ENCODE peak calls at places on chromosomes 6 and 20, in seven cellular contexts. One of them, this sample, is unnamed.

GRCh38 chr6:6654599-6655575 is 66.4 kb downstream of the LY86 start:
- DNase-seq in NCI-H1105: no peak
- DNase-seq in T-helper 17 cell: no peak
- DNase-seq in cardiac muscle cell: peak
- DNase-seq in activated naive CD4-positive, alpha-beta T cell: no peak
- DNase-seq in naive thymus-derived CD8-positive, alpha-beta T cell: no peak
- DNase-seq in fibroblast of mammary gland: no peak
- DNase-seq in this sample: no peak

GRCh38 chr6:144466716-144467115 is 181.6 kb downstream of the UTRN start:
- DNase-seq in activated naive CD4-positive, alpha-beta T cell: no peak
- DNase-seq in T-helper 17 cell: no peak
- DNase-seq in NCI-H1105: no peak
- DNase-seq in cardiac muscle cell: no peak
- DNase-seq in naive thymus-derived CD8-positive, alpha-beta T cell: no peak
- DNase-seq in fibroblast of mammary gland: no peak
- DNase-seq in this sample: no peak

GRCh38 chr6:41367700-41368099 is 32.3 kb downstream of the NCR2 start:
- DNase-seq in fibroblast of mammary gland: peak
- DNase-seq in NCI-H1105: peak
- DNase-seq in T-helper 17 cell: no peak
- DNase-seq in naive thymus-derived CD8-positive, alpha-beta T cell: no peak
- DNase-seq in activated naive CD4-positive, alpha-beta T cell: no peak
- DNase-seq in cardiac muscle cell: peak
- DNase-seq in this sample: no peak

GRCh38 chr6:20686142-20686541 is 151.9 kb downstream of the CDKAL1 start:
- DNase-seq in cardiac muscle cell: no peak
- DNase-seq in T-helper 17 cell: no peak
- DNase-seq in activated naive CD4-positive, alpha-beta T cell: no peak
- DNase-seq in naive thymus-derived CD8-positive, alpha-beta T cell: no peak
- DNase-seq in fibroblast of mammary gland: no peak
- DNase-seq in NCI-H1105: peak
- DNase-seq in this sample: no peak

GRCh38 chr6:44268095-44268628 is 2.1 kb upstream of the TMEM151B start:
- DNase-seq in activated naive CD4-positive, alpha-beta T cell: no peak
- DNase-seq in cardiac muscle cell: peak
- DNase-seq in fibroblast of mammary gland: peak
- DNase-seq in T-helper 17 cell: peak
- DNase-seq in NCI-H1105: peak
- DNase-seq in naive thymus-derived CD8-positive, alpha-beta T cell: no peak
- DNase-seq in this sample: peak

GRCh38 chr6:14406616-14407343 is 289.2 kb downstream of the CD83 start:
- DNase-seq in cardiac muscle cell: no peak
- DNase-seq in T-helper 17 cell: no peak
- DNase-seq in naive thymus-derived CD8-positive, alpha-beta T cell: no peak
- DNase-seq in fibroblast of mammary gland: no peak
- DNase-seq in activated naive CD4-positive, alpha-beta T cell: no peak
- DNase-seq in NCI-H1105: no peak
- DNase-seq in this sample: no peak

GRCh38 chr6:19734061-19734460 is 103.1 kb upstream of the ID4 start:
- DNase-seq in naive thymus-derived CD8-positive, alpha-beta T cell: no peak
- DNase-seq in T-helper 17 cell: no peak
- DNase-seq in cardiac muscle cell: no peak
- DNase-seq in activated naive CD4-positive, alpha-beta T cell: no peak
- DNase-seq in fibroblast of mammary gland: peak
- DNase-seq in NCI-H1105: no peak
- DNase-seq in this sample: no peak

GRCh38 chr6:123415844-123416468 is 220.8 kb downstream of the TRDN start:
- DNase-seq in activated naive CD4-positive, alpha-beta T cell: no peak
- DNase-seq in T-helper 17 cell: no peak
- DNase-seq in cardiac muscle cell: peak
- DNase-seq in NCI-H1105: peak
- DNase-seq in naive thymus-derived CD8-positive, alpha-beta T cell: no peak
- DNase-seq in fibroblast of mammary gland: peak
- DNase-seq in this sample: no peak

GRCh38 chr20:40192083-40192482 is 497.0 kb downstream of the MAFB start:
- DNase-seq in cardiac muscle cell: no peak
- DNase-seq in activated naive CD4-positive, alpha-beta T cell: no peak
- DNase-seq in naive thymus-derived CD8-positive, alpha-beta T cell: no peak
- DNase-seq in NCI-H1105: no peak
- DNase-seq in T-helper 17 cell: no peak
- DNase-seq in fibroblast of mammary gland: no peak
- DNase-seq in this sample: no peak

GRCh38 chr6:5053038-5053437 is 32.1 kb upstream of the PPP1R3G start:
- DNase-seq in NCI-H1105: no peak
- DNase-seq in activated naive CD4-positive, alpha-beta T cell: no peak
- DNase-seq in naive thymus-derived CD8-positive, alpha-beta T cell: no peak
- DNase-seq in fibroblast of mammary gland: peak
- DNase-seq in cardiac muscle cell: peak
- DNase-seq in T-helper 17 cell: no peak
- DNase-seq in this sample: no peak

GRCh38 chr20:50298554-50299324 is 108.1 kb downstream of the CEBPB start:
- DNase-seq in fibroblast of mammary gland: peak
- DNase-seq in T-helper 17 cell: no peak
- DNase-seq in activated naive CD4-positive, alpha-beta T cell: no peak
- DNase-seq in naive thymus-derived CD8-positive, alpha-beta T cell: no peak
- DNase-seq in NCI-H1105: no peak
- DNase-seq in cardiac muscle cell: no peak
- DNase-seq in this sample: no peak

GRCh38 chr20:10666221-10667076 is 7.3 kb downstream of the JAG1 start:
- DNase-seq in cardiac muscle cell: no peak
- DNase-seq in T-helper 17 cell: no peak
- DNase-seq in activated naive CD4-positive, alpha-beta T cell: no peak
- DNase-seq in naive thymus-derived CD8-positive, alpha-beta T cell: no peak
- DNase-seq in fibroblast of mammary gland: no peak
- DNase-seq in NCI-H1105: no peak
- DNase-seq in this sample: no peak

GRCh38 chr6:56699066-56699654 is 56.5 kb upstream of the DST start:
- DNase-seq in NCI-H1105: peak
- DNase-seq in activated naive CD4-positive, alpha-beta T cell: no peak
- DNase-seq in fibroblast of mammary gland: peak
- DNase-seq in cardiac muscle cell: peak
- DNase-seq in T-helper 17 cell: no peak
- DNase-seq in naive thymus-derived CD8-positive, alpha-beta T cell: no peak
- DNase-seq in this sample: no peak

GRCh38 chr6:3518356-3518841 is 61.5 kb upstream of the SLC22A23 start:
- DNase-seq in T-helper 17 cell: no peak
- DNase-seq in activated naive CD4-positive, alpha-beta T cell: no peak
- DNase-seq in fibroblast of mammary gland: peak
- DNase-seq in naive thymus-derived CD8-positive, alpha-beta T cell: no peak
- DNase-seq in NCI-H1105: no peak
- DNase-seq in cardiac muscle cell: peak
- DNase-seq in this sample: no peak

GRCh38 chr6:83221302-83221701 is 28.1 kb downstream of the RWDD2A start:
- DNase-seq in cardiac muscle cell: peak
- DNase-seq in naive thymus-derived CD8-positive, alpha-beta T cell: no peak
- DNase-seq in activated naive CD4-positive, alpha-beta T cell: no peak
- DNase-seq in NCI-H1105: no peak
- DNase-seq in T-helper 17 cell: no peak
- DNase-seq in fibroblast of mammary gland: no peak
- DNase-seq in this sample: no peak

GRCh38 chr20:37200926-37201826 is 21.8 kb upstream of the MROH8 start:
- DNase-seq in NCI-H1105: no peak
- DNase-seq in cardiac muscle cell: no peak
- DNase-seq in fibroblast of mammary gland: peak
- DNase-seq in activated naive CD4-positive, alpha-beta T cell: no peak
- DNase-seq in T-helper 17 cell: no peak
- DNase-seq in naive thymus-derived CD8-positive, alpha-beta T cell: no peak
- DNase-seq in this sample: no peak

GRCh38 chr20:12638633-12639360 is 370.0 kb upstream of the SPTLC3 start:
- DNase-seq in T-helper 17 cell: no peak
- DNase-seq in fibroblast of mammary gland: no peak
- DNase-seq in NCI-H1105: no peak
- DNase-seq in naive thymus-derived CD8-positive, alpha-beta T cell: no peak
- DNase-seq in cardiac muscle cell: no peak
- DNase-seq in activated naive CD4-positive, alpha-beta T cell: no peak
- DNase-seq in this sample: no peak

GRCh38 chr20:45771182-45771759 is 20.4 kb downstream of the WFDC3 start:
- DNase-seq in T-helper 17 cell: peak
- DNase-seq in activated naive CD4-positive, alpha-beta T cell: peak
- DNase-seq in cardiac muscle cell: peak
- DNase-seq in NCI-H1105: peak
- DNase-seq in fibroblast of mammary gland: peak
- DNase-seq in naive thymus-derived CD8-positive, alpha-beta T cell: peak
- DNase-seq in this sample: peak

GRCh38 chr6:157019115-157019628 is 242.0 kb downstream of the ARID1B start:
- DNase-seq in activated naive CD4-positive, alpha-beta T cell: no peak
- DNase-seq in NCI-H1105: peak
- DNase-seq in cardiac muscle cell: no peak
- DNase-seq in naive thymus-derived CD8-positive, alpha-beta T cell: no peak
- DNase-seq in T-helper 17 cell: no peak
- DNase-seq in fibroblast of mammary gland: peak
- DNase-seq in this sample: no peak

GRCh38 chr20:55140631-55141030 is 665.2 kb downstream of the DOK5 start:
- DNase-seq in naive thymus-derived CD8-positive, alpha-beta T cell: no peak
- DNase-seq in T-helper 17 cell: no peak
- DNase-seq in cardiac muscle cell: no peak
- DNase-seq in NCI-H1105: peak
- DNase-seq in activated naive CD4-positive, alpha-beta T cell: no peak
- DNase-seq in fibroblast of mammary gland: no peak
- DNase-seq in this sample: no peak

GRCh38 chr20:51910202-51911050 is 108.1 kb upstream of the SALL4 start:
- DNase-seq in activated naive CD4-positive, alpha-beta T cell: no peak
- DNase-seq in naive thymus-derived CD8-positive, alpha-beta T cell: no peak
- DNase-seq in cardiac muscle cell: no peak
- DNase-seq in fibroblast of mammary gland: no peak
- DNase-seq in T-helper 17 cell: no peak
- DNase-seq in NCI-H1105: no peak
- DNase-seq in this sample: no peak

GRCh38 chr6:149233056-149233715 is 84.3 kb upstream of the TAB2 start:
- DNase-seq in T-helper 17 cell: peak
- DNase-seq in fibroblast of mammary gland: peak
- DNase-seq in cardiac muscle cell: peak
- DNase-seq in naive thymus-derived CD8-positive, alpha-beta T cell: no peak
- DNase-seq in activated naive CD4-positive, alpha-beta T cell: no peak
- DNase-seq in NCI-H1105: no peak
- DNase-seq in this sample: peak

GRCh38 chr6:150915868-150916267 is 50.4 kb downstream of the MTHFD1L start:
- DNase-seq in NCI-H1105: no peak
- DNase-seq in naive thymus-derived CD8-positive, alpha-beta T cell: no peak
- DNase-seq in T-helper 17 cell: no peak
- DNase-seq in activated naive CD4-positive, alpha-beta T cell: no peak
- DNase-seq in fibroblast of mammary gland: peak
- DNase-seq in cardiac muscle cell: peak
- DNase-seq in this sample: no peak

GRCh38 chr6:144296973-144297372 is 11.8 kb downstream of the UTRN start:
- DNase-seq in activated naive CD4-positive, alpha-beta T cell: no peak
- DNase-seq in NCI-H1105: no peak
- DNase-seq in naive thymus-derived CD8-positive, alpha-beta T cell: no peak
- DNase-seq in cardiac muscle cell: peak
- DNase-seq in fibroblast of mammary gland: no peak
- DNase-seq in T-helper 17 cell: no peak
- DNase-seq in this sample: no peak

GRCh38 chr6:83430606-83431544 is at the start of gene ME1:
- DNase-seq in naive thymus-derived CD8-positive, alpha-beta T cell: no peak
- DNase-seq in fibroblast of mammary gland: peak
- DNase-seq in NCI-H1105: no peak
- DNase-seq in cardiac muscle cell: peak
- DNase-seq in T-helper 17 cell: peak
- DNase-seq in activated naive CD4-positive, alpha-beta T cell: no peak
- DNase-seq in this sample: no peak

GRCh38 chr6:106512958-106513480 is 116.3 kb downstream of the RTN4IP1 start:
- DNase-seq in NCI-H1105: no peak
- DNase-seq in activated naive CD4-positive, alpha-beta T cell: no peak
- DNase-seq in T-helper 17 cell: no peak
- DNase-seq in fibroblast of mammary gland: peak
- DNase-seq in naive thymus-derived CD8-positive, alpha-beta T cell: no peak
- DNase-seq in cardiac muscle cell: no peak
- DNase-seq in this sample: no peak

GRCh38 chr20:1684872-1685271 is 27.3 kb upstream of the SIRPG start:
- DNase-seq in NCI-H1105: no peak
- DNase-seq in activated naive CD4-positive, alpha-beta T cell: no peak
- DNase-seq in fibroblast of mammary gland: no peak
- DNase-seq in T-helper 17 cell: no peak
- DNase-seq in naive thymus-derived CD8-positive, alpha-beta T cell: no peak
- DNase-seq in cardiac muscle cell: no peak
- DNase-seq in this sample: no peak

GRCh38 chr6:6915813-6916547 is 191.8 kb upstream of the RREB1 start:
- DNase-seq in NCI-H1105: no peak
- DNase-seq in fibroblast of mammary gland: peak
- DNase-seq in activated naive CD4-positive, alpha-beta T cell: no peak
- DNase-seq in cardiac muscle cell: peak
- DNase-seq in naive thymus-derived CD8-positive, alpha-beta T cell: no peak
- DNase-seq in T-helper 17 cell: no peak
- DNase-seq in this sample: no peak

GRCh38 chr20:38728237-38728761 is 4.0 kb downstream of the SLC32A1 start:
- DNase-seq in fibroblast of mammary gland: no peak
- DNase-seq in cardiac muscle cell: no peak
- DNase-seq in NCI-H1105: no peak
- DNase-seq in activated naive CD4-positive, alpha-beta T cell: no peak
- DNase-seq in naive thymus-derived CD8-positive, alpha-beta T cell: no peak
- DNase-seq in T-helper 17 cell: no peak
- DNase-seq in this sample: no peak

GRCh38 chr6:43496370-43497128 is 13.6 kb downstream of the LRRC73 start:
- DNase-seq in T-helper 17 cell: no peak
- DNase-seq in NCI-H1105: no peak
- DNase-seq in fibroblast of mammary gland: peak
- DNase-seq in activated naive CD4-positive, alpha-beta T cell: no peak
- DNase-seq in naive thymus-derived CD8-positive, alpha-beta T cell: no peak
- DNase-seq in cardiac muscle cell: peak
- DNase-seq in this sample: no peak

GRCh38 chr20:52313335-52313963 is 121.9 kb upstream of the ZFP64 start:
- DNase-seq in naive thymus-derived CD8-positive, alpha-beta T cell: no peak
- DNase-seq in cardiac muscle cell: peak
- DNase-seq in activated naive CD4-positive, alpha-beta T cell: no peak
- DNase-seq in NCI-H1105: peak
- DNase-seq in T-helper 17 cell: no peak
- DNase-seq in fibroblast of mammary gland: peak
- DNase-seq in this sample: no peak

GRCh38 chr6:44269921-44270525 is at the start of gene TMEM151B:
- DNase-seq in fibroblast of mammary gland: no peak
- DNase-seq in activated naive CD4-positive, alpha-beta T cell: no peak
- DNase-seq in cardiac muscle cell: no peak
- DNase-seq in naive thymus-derived CD8-positive, alpha-beta T cell: peak
- DNase-seq in T-helper 17 cell: no peak
- DNase-seq in NCI-H1105: peak
- DNase-seq in this sample: no peak

GRCh38 chr6:13917141-13917540 is 7.6 kb upstream of the RNF182 start:
- DNase-seq in cardiac muscle cell: no peak
- DNase-seq in naive thymus-derived CD8-positive, alpha-beta T cell: no peak
- DNase-seq in NCI-H1105: no peak
- DNase-seq in fibroblast of mammary gland: no peak
- DNase-seq in T-helper 17 cell: no peak
- DNase-seq in activated naive CD4-positive, alpha-beta T cell: no peak
- DNase-seq in this sample: no peak

GRCh38 chr20:62778601-62779416 is 17.5 kb upstream of the MRGBP start:
- DNase-seq in NCI-H1105: no peak
- DNase-seq in activated naive CD4-positive, alpha-beta T cell: no peak
- DNase-seq in fibroblast of mammary gland: no peak
- DNase-seq in cardiac muscle cell: no peak
- DNase-seq in naive thymus-derived CD8-positive, alpha-beta T cell: no peak
- DNase-seq in T-helper 17 cell: no peak
- DNase-seq in this sample: no peak